ENCODE peak calls at places on chromosomes 7 and 10, in four cellular contexts. J is GM12878, W is A549, G is K562. K is an unnamed sample.

GRCh38 chr10:16520900-16521299 is 779 bp downstream of the C1QL3 start:
- DNase-seq in G (no peak), W (no peak), J (no peak), K (peak; percentile 12)

GRCh38 chr10:19929466-19930140 is 113.4 kb downstream of the PLXDC2 start:
- DNase-seq in G (no peak), J (no peak), W (no peak), K (peak; percentile 77)

GRCh38 chr10:34526758-34527730 is 288.1 kb downstream of the PARD3 start:
- DNase-seq in G (no peak), W (peak; percentile 72), J (no peak), K (peak; percentile 98)

GRCh38 chr10:78381072-78381471 is 347.4 kb downstream of the RPS24 start:
- DNase-seq in J (no peak), G (peak; percentile 47), W (peak; percentile 16), K (no peak)

GRCh38 chr7:100111914-100112313 is 7.2 kb downstream of the TAF6 start:
- DNase-seq in J (no peak), G (no peak), W (no peak), K (no peak)

GRCh38 chr10:110137142-110137545 is 70.3 kb upstream of the MXI1 start:
- DNase-seq in W (peak; percentile 50), G (peak; percentile 42), J (peak; percentile 48), K (peak; percentile 78)

GRCh38 chr10:119481781-119482426 is 60.6 kb downstream of the RGS10 start:
- DNase-seq in W (no peak), J (no peak), G (no peak), K (no peak)

GRCh38 chr7:105975770-105976428 is 12.8 kb downstream of the CDHR3 start:
- DNase-seq in G (no peak), W (no peak), J (no peak), K (peak; percentile 81)

GRCh38 chr10:123796736-123797135 is 94.9 kb downstream of the CPXM2 start:
- DNase-seq in W (no peak), G (peak; percentile 29), J (no peak), K (no peak)

GRCh38 chr10:55629792-55630490 is 731.1 kb downstream of the ZWINT start:
- DNase-seq in J (no peak), W (peak; percentile 15), G (no peak), K (peak; percentile 4)

GRCh38 chr7:1681581-1681980 is 11.5 kb downstream of the ELFN1 start:
- DNase-seq in J (no peak), W (no peak), G (no peak), K (no peak)

GRCh38 chr7:141792526-141792925 is 2.5 kb downstream of the TAS2R5 start:
- DNase-seq in G (no peak), J (no peak), W (no peak), K (no peak)

GRCh38 chr10:34808789-34809745 is 6.0 kb downstream of the PARD3 start:
- DNase-seq in J (no peak), G (no peak), W (no peak), K (peak; percentile 43)

GRCh38 chr10:79079490-79080355 is 11.0 kb downstream of the ZMIZ1 start:
- DNase-seq in W (peak; percentile 63), G (peak; percentile 50), J (no peak), K (peak; percentile 71)

GRCh38 chr10:63456437-63457210 is 9.2 kb downstream of the JMJD1C start:
- DNase-seq in G (no peak), J (no peak), W (no peak), K (peak; percentile 73)

GRCh38 chr10:104767745-104768144 is 126.7 kb downstream of the SORCS3 start:
- DNase-seq in G (no peak), J (no peak), W (no peak), K (no peak)

GRCh38 chr10:70931168-70931805 is 42.9 kb upstream of the PCBD1 start:
- DNase-seq in G (no peak), J (no peak), W (no peak), K (peak; percentile 37)

GRCh38 chr7:27751888-27752660 is 12.1 kb downstream of the TAX1BP1 start:
- DNase-seq in J (no peak), G (no peak), W (no peak), K (no peak)

GRCh38 chr7:99928994-99929729 is at the start of gene GJC3:
- DNase-seq in J (no peak), W (peak; percentile 85), G (peak; percentile 68), K (peak; percentile 52)

GRCh38 chr10:35480150-35480549 is 125.0 kb upstream of the GJD4 start:
- DNase-seq in W (no peak), J (no peak), G (no peak), K (no peak)

GRCh38 chr7:22331704-22332103 is 25.2 kb downstream of the RAPGEF5 start:
- DNase-seq in J (no peak), W (no peak), G (no peak), K (no peak)

GRCh38 chr10:118721005-118721876 is 33.5 kb downstream of the CACUL1 start:
- DNase-seq in J (no peak), G (peak; percentile 27), W (peak; percentile 31), K (peak; percentile 62)

GRCh38 chr7:35799846-35800717 is 775 bp upstream of the SEPTIN7 start:
- DNase-seq in J (peak; percentile 19), W (peak; percentile 57), G (peak; percentile 76), K (peak; percentile 82)

GRCh38 chr7:23377134-23377533 is 78.0 kb downstream of the MALSU1 start:
- DNase-seq in G (no peak), J (no peak), W (no peak), K (peak; percentile 74)

GRCh38 chr7:133294234-133294633 is 41.4 kb downstream of the EXOC4 start:
- DNase-seq in G (no peak), J (no peak), W (no peak), K (no peak)

GRCh38 chr7:50416509-50417299 is 33.4 kb downstream of the FIGNL1 start:
- DNase-seq in W (no peak), G (no peak), J (peak; percentile 67), K (no peak)

GRCh38 chr7:66758964-66759628 is 18.6 kb downstream of the RABGEF1 start:
- DNase-seq in G (no peak), W (no peak), J (no peak), K (no peak)

GRCh38 chr7:46933596-46933995 is 648.3 kb downstream of the TNS3 start:
- DNase-seq in J (no peak), G (no peak), W (no peak), K (no peak)

GRCh38 chr10:7318836-7319235 is 92.0 kb downstream of the SFMBT2 start:
- DNase-seq in W (no peak), G (no peak), J (no peak), K (no peak)

GRCh38 chr10:22875584-22875983 is 52.3 kb upstream of the ARMC3 start:
- DNase-seq in J (no peak), W (no peak), G (no peak), K (no peak)

GRCh38 chr7:157519246-157519645 is 182.4 kb downstream of the DNAJB6 start:
- DNase-seq in J (no peak), W (no peak), G (no peak), K (no peak)

GRCh38 chr7:140062528-140063299 is at the start of gene PARP12:
- DNase-seq in J (peak; percentile 36), G (peak; percentile 96), W (peak; percentile 41), K (peak; percentile 77)

GRCh38 chr10:77251297-77252013 is 386.2 kb downstream of the KCNMA1 start:
- DNase-seq in J (no peak), W (peak; percentile 63), G (peak; percentile 34), K (peak; percentile 62)

DNA sequence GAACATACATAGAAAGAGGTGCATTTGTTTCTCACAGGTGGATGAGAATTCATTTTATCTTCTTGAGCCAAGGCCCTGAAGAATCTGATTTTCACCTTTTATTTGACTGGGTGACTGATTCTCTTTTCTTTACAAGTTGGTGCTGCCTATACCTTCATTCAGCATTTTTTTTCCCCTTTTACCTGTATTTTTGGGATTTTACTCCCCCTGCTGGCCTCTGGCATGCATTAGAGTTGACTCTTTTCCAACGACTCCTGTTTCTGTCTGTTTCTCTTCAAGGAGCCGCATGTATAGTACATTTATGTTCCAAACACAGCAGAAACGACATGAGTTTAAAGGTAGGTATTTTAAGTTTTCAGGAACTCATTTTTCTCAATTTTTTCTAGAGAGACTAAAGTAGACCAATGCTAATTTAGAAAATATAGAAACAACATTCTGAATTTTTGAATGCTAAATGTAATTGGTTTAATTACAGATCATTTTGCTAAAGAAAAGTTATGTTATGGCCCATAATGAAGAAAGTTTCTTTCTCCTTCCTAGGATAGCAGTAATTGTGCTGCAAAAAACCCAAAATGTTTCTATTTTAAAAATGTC is 149.8 kb upstream of the HDAC9 start:
- DNase-seq in J (no peak), W (peak; percentile 5), G (peak; percentile 19), K (peak; percentile 46)
- TF ChIP-seq ELK1 in J (no peak), W (no peak), G (no peak), K (no peak)

GRCh38 chr7:86995052-86995725 is 64.3 kb downstream of the ELAPOR2 start:
- DNase-seq in G (no peak), W (no peak), J (no peak), K (no peak)

GRCh38 chr7:86991844-86992243 is 67.6 kb downstream of the ELAPOR2 start:
- DNase-seq in J (no peak), W (no peak), G (no peak), K (no peak)

GRCh38 chr7:86989407-86989806 is 70.0 kb downstream of the ELAPOR2 start:
- DNase-seq in J (no peak), G (no peak), W (no peak), K (no peak)

GRCh38 chr7:86995814-86996213 is 63.6 kb downstream of the ELAPOR2 start:
- DNase-seq in W (no peak), G (no peak), J (no peak), K (no peak)

DNA sequence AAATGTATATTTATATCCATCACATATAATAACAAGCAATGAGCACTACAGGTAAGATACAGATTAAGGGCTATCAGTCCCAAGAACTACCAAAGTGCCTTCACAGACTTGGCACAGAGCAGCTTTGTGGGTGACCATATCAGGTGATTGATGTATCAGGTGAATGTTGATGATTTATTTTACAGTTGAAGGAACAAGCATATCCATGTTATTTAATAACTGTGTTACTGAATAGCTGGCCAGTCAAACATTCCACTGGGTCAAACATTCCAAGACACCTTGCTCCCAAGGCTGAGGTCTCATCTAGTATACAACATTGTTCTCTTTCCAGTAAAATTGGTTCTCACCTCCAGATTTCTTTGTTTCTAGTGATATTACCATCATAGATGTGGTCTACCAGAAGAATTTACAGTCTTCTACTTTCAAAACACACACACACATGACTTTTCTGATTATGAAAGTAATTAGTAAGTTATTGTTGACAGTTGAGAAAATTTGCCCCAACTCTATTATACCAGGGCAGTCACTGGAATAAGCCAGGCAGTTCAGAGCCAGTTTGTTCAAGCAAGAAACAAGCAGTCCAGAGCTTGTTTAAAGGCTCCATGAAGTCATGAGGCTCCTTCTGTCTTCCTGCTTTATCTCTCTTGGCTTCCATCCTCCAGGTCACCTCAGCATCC is 68.2 kb downstream of the ELAPOR2 start:
- DNase-seq in W (no peak), J (no peak), G (no peak), K (no peak)
- TF ChIP-seq ELK1 in W (no peak), J (no peak), G (no peak), K (no peak)

GRCh38 chr10:125661942-125662515 is 20.9 kb downstream of the TEX36 start:
- DNase-seq in J (no peak), W (no peak), G (peak; percentile 52), K (peak; percentile 55)
- TF ChIP-seq ELK1 in J (no peak), W (no peak), G (no peak), K (no peak)

DNA sequence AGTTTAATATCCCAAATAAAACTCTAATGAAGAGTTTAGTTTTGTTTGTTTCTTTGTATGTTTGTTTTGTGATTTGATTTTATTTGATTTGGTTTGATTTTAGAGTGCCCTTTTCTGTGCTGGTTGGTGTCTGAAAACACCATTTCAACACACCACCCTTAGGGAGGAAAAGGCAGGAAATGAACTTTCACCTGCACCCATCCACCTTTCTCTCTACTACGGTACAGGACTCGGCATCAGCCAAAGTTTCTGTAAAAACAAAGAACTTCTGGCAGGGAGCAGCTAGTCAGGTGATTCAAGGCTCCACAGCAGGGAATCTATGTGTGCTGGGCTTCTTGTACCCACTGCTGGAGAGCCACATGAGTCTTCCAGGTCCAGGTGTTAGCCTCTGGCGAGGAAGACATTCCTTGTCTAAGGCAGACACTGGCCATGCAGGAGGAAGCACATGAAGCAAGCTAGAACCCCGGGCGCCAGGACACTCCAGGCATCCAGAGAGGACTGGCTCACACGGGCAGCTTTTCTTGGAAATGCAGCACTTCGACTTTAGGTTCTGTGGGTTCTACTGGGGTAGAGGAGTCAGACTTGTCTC is 22.1 kb upstream of the STK17A start:
- DNase-seq in W (no peak), G (no peak), J (no peak), K (no peak)
- TF ChIP-seq ELK1 in W (no peak), G (no peak), J (no peak), K (no peak)

K was measured in IMR-90.